ENCODE peak calls at places on chromosomes 3 and 15, in ten cellular contexts. E, S, J, P, I, D, Q, H, O and B are unnamed samples.

GRCh38 chr3:190032924-190033323 is 87.8 kb downstream of the P3H2 start:
- DNase-seq in E (no peak), J (no peak), D (no peak), I (no peak), S (no peak), H (no peak), Q (no peak), O (no peak), P (no peak), B (no peak)

GRCh38 chr3:194062825-194063224 is 73.1 kb upstream of the HES1 start:
- DNase-seq in J (no peak), S (no peak), P (no peak), O (no peak), E (no peak), Q (no peak), I (no peak), H (no peak), D (no peak), B (no peak)

GRCh38 chr3:195100903-195101591 is 169.9 kb downstream of the XXYLT1 start:
- DNase-seq in O (peak; percentile 17), P (no peak), J (peak; percentile 67), H (peak; percentile 48), S (no peak), E (no peak), I (no peak), Q (peak; percentile 21), D (no peak), B (no peak)

GRCh38 chr3:58028902-58029301 is 20.7 kb downstream of the FLNB start:
- DNase-seq in J (no peak), D (no peak), O (no peak), Q (peak; percentile 22), H (no peak), I (no peak), E (no peak), P (no peak), S (no peak), B (no peak)

GRCh38 chr3:180116203-180116602 is 79.5 kb upstream of the PEX5L start:
- DNase-seq in I (no peak), E (no peak), O (no peak), Q (no peak), D (no peak), S (no peak), P (no peak), J (no peak), H (no peak), B (no peak)

GRCh38 chr3:42961633-42962032 is 17.5 kb upstream of the GASK1A start:
- DNase-seq in S (no peak), J (peak; percentile 20), Q (peak; percentile 71), I (no peak), O (peak; percentile 25), D (peak; percentile 24), H (peak; percentile 25), P (peak; percentile 45), E (no peak), B (peak; percentile 35)

GRCh38 chr3:4588410-4588809 is 95.3 kb downstream of the ITPR1 start:
- DNase-seq in S (no peak), P (peak; percentile 17), H (peak; percentile 27), I (no peak), E (no peak), D (no peak), J (no peak), Q (no peak), O (no peak), B (no peak)

GRCh38 chr3:36864180-36865053 is 80.4 kb downstream of the TRANK1 start:
- DNase-seq in P (peak; percentile 12), E (no peak), D (no peak), I (no peak), O (no peak), Q (no peak), J (no peak), H (no peak), S (no peak), B (no peak)

GRCh38 chr3:59690886-59691285 is 641.1 kb upstream of the CFAP20DC start:
- DNase-seq in I (no peak), J (no peak), S (no peak), O (no peak), P (no peak), D (no peak), Q (no peak), H (no peak), E (no peak), B (no peak)

GRCh38 chr15:65423150-65423976 is 616 bp upstream of the IGDCC4 start:
- DNase-seq in D (no peak), J (no peak), S (no peak), Q (peak; percentile 15), O (no peak), P (no peak), H (no peak), E (no peak), I (no peak), B (no peak)

GRCh38 chr15:100975043-100975442 is 55.9 kb downstream of the LRRK1 start:
- DNase-seq in H (no peak), E (no peak), D (no peak), S (no peak), O (no peak), I (no peak), P (no peak), J (no peak), Q (no peak), B (no peak)

GRCh38 chr3:159740054-159740453 is 248.6 kb upstream of the IL12A start:
- DNase-seq in S (no peak), O (no peak), P (no peak), Q (no peak), D (no peak), H (no peak), E (no peak), J (no peak), I (no peak), B (no peak)

GRCh38 chr3:61173685-61174084 is 77.6 kb downstream of the FHIT start:
- DNase-seq in I (no peak), O (no peak), J (no peak), E (no peak), P (no peak), Q (peak; percentile 7), H (no peak), S (no peak), D (no peak), B (no peak)

GRCh38 chr3:147521646-147522045 is 112.5 kb downstream of the ZIC1 start:
- DNase-seq in E (no peak), J (no peak), D (no peak), O (no peak), S (no peak), H (peak; percentile 24), I (no peak), Q (no peak), P (no peak), B (no peak)

GRCh38 chr3:159828542-159828943 is 160.1 kb upstream of the IL12A start:
- DNase-seq in D (peak; percentile 72), S (no peak), E (no peak), Q (peak; percentile 75), O (no peak), J (peak; percentile 82), P (no peak), I (no peak), H (peak; percentile 47), B (no peak)

GRCh38 chr3:23365066-23365465 is 161.9 kb downstream of the UBE2E2 start:
- DNase-seq in Q (no peak), P (no peak), O (no peak), I (no peak), D (no peak), S (no peak), J (no peak), H (no peak), E (no peak), B (no peak)

GRCh38 chr3:46998121-46998851 is 18.8 kb downstream of the NBEAL2 start:
- DNase-seq in J (no peak), S (peak; percentile 60), I (peak; percentile 44), Q (peak; percentile 85), O (peak; percentile 83), E (peak; percentile 62), D (peak; percentile 24), P (peak; percentile 86), H (no peak), B (peak; percentile 79)

GRCh38 chr3:19531426-19531825 is 383.1 kb downstream of the KCNH8 start:
- DNase-seq in I (no peak), O (no peak), E (no peak), D (no peak), J (no peak), H (no peak), P (no peak), Q (no peak), S (no peak), B (no peak)